ENCODE peak calls at places on chromosome 2, in seven cellular contexts. F, I, O, T, J, U and N are unnamed samples.

GRCh38 chr2:56204556-56204955 is 20.8 kb downstream of the CCDC85A start:
- DNase-seq in J (no peak), U (no peak), F (no peak), I (no peak), T (no peak), O (no peak), N (no peak)

GRCh38 chr2:64273524-64274398 is 129.5 kb upstream of the PELI1 start:
- DNase-seq in F (no peak), J (no peak), U (no peak), I (peak; percentile 36), O (peak; percentile 49), T (peak; percentile 97), N (no peak)

GRCh38 chr2:152298754-152299153 is 36.2 kb upstream of the FMNL2 start:
- DNase-seq in U (no peak), F (no peak), O (no peak), I (no peak), T (peak; percentile 23), J (no peak), N (no peak)

GRCh38 chr2:239610457-239611221 is 209.8 kb upstream of the HDAC4 start:
- DNase-seq in F (no peak), I (no peak), T (no peak), J (no peak), U (no peak), O (no peak), N (peak; percentile 35)

GRCh38 chr2:81324046-81324445 is 1019.5 kb upstream of the LRRTM1 start:
- DNase-seq in T (peak; percentile 59), F (no peak), O (no peak), I (no peak), U (peak; percentile 18), J (peak; percentile 62), N (no peak)

GRCh38 chr2:191554240-191554639 is 123.7 kb upstream of the NABP1 start:
- DNase-seq in O (no peak), T (no peak), U (no peak), J (no peak), F (no peak), I (no peak), N (no peak)

GRCh38 chr2:165238295-165238694 is 919 bp upstream of the SCN2A start:
- DNase-seq in T (peak; percentile 37), O (no peak), U (no peak), I (no peak), J (no peak), F (peak; percentile 38), N (no peak)

GRCh38 chr2:59912076-59912475 is 641.4 kb downstream of the BCL11A start:
- DNase-seq in J (no peak), I (no peak), U (no peak), T (no peak), F (no peak), O (no peak), N (no peak)

GRCh38 chr2:48940606-48941005 is 185.1 kb upstream of the LHCGR start:
- DNase-seq in T (no peak), J (no peak), O (no peak), I (no peak), U (no peak), F (no peak), N (no peak)

GRCh38 chr2:23803275-23803964 is 123.5 kb downstream of the ATAD2B start:
- DNase-seq in I (no peak), J (no peak), U (no peak), T (peak; percentile 91), F (no peak), O (no peak), N (no peak)

GRCh38 chr2:236548179-236548918 is 21.3 kb upstream of the ACKR3 start:
- DNase-seq in I (no peak), F (no peak), T (no peak), J (no peak), O (no peak), U (no peak), N (no peak)

GRCh38 chr2:180644709-180645108 is 335.7 kb upstream of the UBE2E3 start:
- DNase-seq in O (no peak), J (no peak), T (peak; percentile 91), U (no peak), I (no peak), F (no peak), N (no peak)

GRCh38 chr2:232721261-232721660 is 24.1 kb downstream of the GIGYF2 start:
- DNase-seq in T (no peak), O (no peak), F (no peak), I (no peak), J (no peak), U (no peak), N (no peak)

GRCh38 chr2:240197439-240198139 is 57.1 kb upstream of the OTOS start:
- DNase-seq in O (no peak), U (no peak), F (no peak), T (no peak), I (no peak), J (no peak), N (no peak)

GRCh38 chr2:16100006-16100405 is 159.7 kb downstream of the MYCN start:
- DNase-seq in T (peak; percentile 16), F (no peak), U (no peak), O (no peak), J (no peak), I (no peak), N (no peak)

GRCh38 chr2:179377296-179377695 is 112.7 kb upstream of the SESTD1 start:
- DNase-seq in U (no peak), I (no peak), T (no peak), J (no peak), F (no peak), O (no peak), N (no peak)

GRCh38 chr2:238848941-238849853 is 1.3 kb downstream of the TWIST2 start:
- DNase-seq in I (no peak), O (no peak), F (no peak), J (peak; percentile 49), U (no peak), T (no peak), N (no peak)

GRCh38 chr2:126535408-126535807 is 120.5 kb upstream of the GYPC start:
- DNase-seq in T (no peak), U (no peak), J (no peak), I (no peak), O (no peak), F (peak; percentile 17), N (no peak)

GRCh38 chr2:99729104-99729503 is 239.3 kb upstream of the REV1 start:
- DNase-seq in J (no peak), T (no peak), F (no peak), I (no peak), O (no peak), U (no peak), N (no peak)

DNA sequence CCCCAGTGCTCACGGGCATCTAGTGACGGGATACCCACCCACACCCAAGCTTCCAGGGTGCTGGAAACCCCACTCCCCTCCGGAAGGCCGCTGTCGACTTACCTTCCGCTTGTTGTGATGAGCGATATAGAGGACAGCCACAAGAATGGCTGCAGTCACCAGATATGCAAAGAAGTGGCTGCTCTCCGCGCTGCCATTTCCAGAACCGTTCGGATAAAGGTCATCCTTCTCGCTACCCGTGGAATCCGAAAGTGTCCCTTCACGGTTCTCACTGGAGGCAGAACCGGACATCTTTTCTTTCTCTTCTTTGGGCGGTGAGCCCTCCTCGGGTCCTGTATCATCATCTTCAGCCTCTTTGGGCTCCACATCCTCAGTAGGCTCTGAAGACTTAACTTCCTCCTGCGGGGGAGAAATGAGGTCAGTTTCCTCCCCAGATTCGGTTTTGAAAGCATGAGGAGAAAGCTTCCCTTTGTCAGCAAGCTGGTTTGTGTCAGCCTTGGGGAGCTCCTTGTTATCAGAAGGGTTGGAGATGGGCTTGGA is 1.3 kb downstream of the TGOLN2 start:
- DNase-seq in O (peak; percentile 42), U (no peak), I (no peak), J (no peak), T (peak; percentile 16), F (no peak), N (no peak)
- H3K4me1 ChIP-seq in O (peaks cover 50% of the 10 kb centered on the region), U (peaks cover 21% of the 10 kb centered on the region), I (peaks cover 71% of the 10 kb centered on the region), J (no peaks in the 10 kb centered on the region), T (peaks cover 24% of the 10 kb centered on the region), F (peaks cover 20% of the 10 kb centered on the region), N (peaks cover 48% of the 10 kb centered on the region)

GRCh38 chr2:228532233-228532632 is 350.7 kb upstream of the SPHKAP start:
- DNase-seq in J (no peak), O (no peak), I (no peak), T (no peak), U (no peak), F (no peak), N (no peak)
- H3K9me3 ChIP-seq in J (no peaks in the 10 kb centered on the region), O (no peaks in the 10 kb centered on the region), I (peaks cover 27% of the 10 kb centered on the region), T (peaks cover 20% of the 10 kb centered on the region), U (peaks cover 10% of the 10 kb centered on the region), F (no peaks in the 10 kb centered on the region), N (no peaks in the 10 kb centered on the region)

GRCh38 chr2:96617012-96617411 is 21.1 kb downstream of the KANSL3 start:
- DNase-seq in O (no peak), U (no peak), T (no peak), I (no peak), J (no peak), F (no peak), N (no peak)

GRCh38 chr2:96618599-96619283 is 19.4 kb downstream of the KANSL3 start:
- DNase-seq in U (no peak), T (no peak), F (no peak), I (no peak), O (no peak), J (no peak), N (no peak)

GRCh38 chr2:96616128-96616527 is 22.0 kb downstream of the KANSL3 start:
- DNase-seq in O (no peak), T (no peak), U (no peak), J (no peak), I (no peak), F (no peak), N (no peak)

DNA sequence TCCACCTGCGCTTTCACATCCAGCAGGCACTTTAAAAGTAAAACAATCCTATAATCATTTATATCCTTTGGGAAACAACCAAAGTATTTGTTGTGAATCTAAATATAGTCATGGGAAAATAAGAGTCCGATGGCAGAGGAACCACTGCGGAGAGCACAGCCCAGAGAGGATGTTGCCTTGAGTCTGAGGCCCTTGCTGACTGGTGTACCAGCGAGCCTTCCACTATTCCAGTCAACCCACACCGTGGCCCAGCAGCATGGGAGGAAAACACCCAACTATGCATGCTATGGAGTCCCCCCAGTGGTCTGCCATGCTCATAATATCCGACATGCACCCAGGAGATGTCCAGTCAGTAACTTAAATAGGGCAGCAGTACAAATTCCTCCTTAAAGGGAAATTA is 21.6 kb downstream of the KANSL3 start:
- DNase-seq in F (no peak), I (no peak), T (no peak), O (no peak), U (no peak), J (no peak), N (no peak)
- H3K27ac ChIP-seq in F (no peak overlapping the region), I (no peak overlapping the region), T (no peak overlapping the region), O (no peak overlapping the region), U (no peak overlapping the region), J (no peak overlapping the region), N (peak overlapping the region; percentile 64)

GRCh38 chr2:54435827-54436226 is 20.3 kb upstream of the SPTBN1 start:
- DNase-seq in U (no peak), I (no peak), F (no peak), O (no peak), T (no peak), J (no peak), N (no peak)

GRCh38 chr2:54437588-54437987 is 18.5 kb upstream of the SPTBN1 start:
- DNase-seq in U (no peak), F (no peak), T (no peak), J (no peak), O (no peak), I (no peak), N (no peak)

GRCh38 chr2:54438271-54438670 is 17.9 kb upstream of the SPTBN1 start:
- DNase-seq in O (peak; percentile 49), F (no peak), T (no peak), U (no peak), I (peak; percentile 75), J (no peak), N (no peak)

GRCh38 chr2:54432181-54433020 is 23.7 kb upstream of the SPTBN1 start:
- DNase-seq in F (no peak), U (no peak), I (no peak), J (no peak), O (no peak), T (no peak), N (no peak)

GRCh38 chr2:54435325-54435724 is 20.8 kb upstream of the SPTBN1 start:
- DNase-seq in T (no peak), F (no peak), I (no peak), O (peak; percentile 18), J (no peak), U (no peak), N (no peak)
- H3K4me1 ChIP-seq in T (no peaks in the 10 kb centered on the region), F (peaks cover 2% of the 10 kb centered on the region), I (peaks cover 94% of the 10 kb centered on the region), O (peaks cover 41% of the 10 kb centered on the region), J (no peaks in the 10 kb centered on the region), U (no peaks in the 10 kb centered on the region), N (no peaks in the 10 kb centered on the region)